ENCODE peak calls at places on chromosomes 6 and 20, in ten cellular contexts. One of them, this sample, is unnamed.

GRCh38 chr6:71513036-71513435 is 224.4 kb downstream of the OGFRL1 start:
- DNase-seq in adrenal gland: no peak
- DNase-seq in ACHN: no peak
- DNase-seq in SW480: no peak
- DNase-seq in amniotic stem cell: no peak
- DNase-seq in amniotic epithelial cell: no peak
- DNase-seq in T-helper 1 cell: no peak
- DNase-seq in ELR: no peak
- DNase-seq in sciatic nerve: no peak
- DNase-seq in mesendoderm: no peak
- DNase-seq in this sample: no peak

GRCh38 chr20:34708621-34709043 is 4.5 kb downstream of the TP53INP2 start:
- DNase-seq in adrenal gland: peak; percentile 54
- DNase-seq in ACHN: peak; percentile 53
- DNase-seq in SW480: peak; percentile 66
- DNase-seq in amniotic stem cell: no peak
- DNase-seq in amniotic epithelial cell: peak; percentile 40
- DNase-seq in T-helper 1 cell: peak; percentile 15
- DNase-seq in ELR: peak; percentile 66
- DNase-seq in sciatic nerve: peak; percentile 79
- DNase-seq in mesendoderm: peak; percentile 45
- DNase-seq in this sample: peak; percentile 56

GRCh38 chr20:60052322-60052721 is 94.1 kb downstream of the CDH26 start:
- DNase-seq in adrenal gland: no peak
- DNase-seq in ACHN: no peak
- DNase-seq in SW480: no peak
- DNase-seq in amniotic stem cell: no peak
- DNase-seq in amniotic epithelial cell: no peak
- DNase-seq in T-helper 1 cell: no peak
- DNase-seq in ELR: no peak
- DNase-seq in sciatic nerve: no peak
- DNase-seq in mesendoderm: no peak
- DNase-seq in this sample: no peak

GRCh38 chr6:2578729-2579128 is 172.0 kb downstream of the MYLK4 start:
- DNase-seq in adrenal gland: no peak
- DNase-seq in ACHN: no peak
- DNase-seq in SW480: no peak
- DNase-seq in amniotic stem cell: no peak
- DNase-seq in amniotic epithelial cell: no peak
- DNase-seq in T-helper 1 cell: no peak
- DNase-seq in ELR: peak; percentile 6
- DNase-seq in sciatic nerve: no peak
- DNase-seq in mesendoderm: peak; percentile 18
- DNase-seq in this sample: peak; percentile 34

GRCh38 chr6:2630362-2630761 is 120.4 kb downstream of the MYLK4 start:
- DNase-seq in adrenal gland: peak; percentile 81
- DNase-seq in ACHN: peak; percentile 78
- DNase-seq in SW480: peak; percentile 49
- DNase-seq in amniotic stem cell: peak; percentile 80
- DNase-seq in amniotic epithelial cell: peak; percentile 97
- DNase-seq in T-helper 1 cell: no peak
- DNase-seq in ELR: peak; percentile 98
- DNase-seq in sciatic nerve: no peak
- DNase-seq in mesendoderm: peak; percentile 63
- DNase-seq in this sample: peak; percentile 98

GRCh38 chr6:92126088-92126487 is 1293.3 kb downstream of the EPHA7 start:
- DNase-seq in adrenal gland: no peak
- DNase-seq in ACHN: no peak
- DNase-seq in SW480: no peak
- DNase-seq in amniotic stem cell: no peak
- DNase-seq in amniotic epithelial cell: no peak
- DNase-seq in T-helper 1 cell: no peak
- DNase-seq in ELR: no peak
- DNase-seq in sciatic nerve: no peak
- DNase-seq in mesendoderm: no peak
- DNase-seq in this sample: no peak

GRCh38 chr6:166507809-166508373 is 78.6 kb downstream of the RAMACL start:
- DNase-seq in adrenal gland: no peak
- DNase-seq in ACHN: no peak
- DNase-seq in SW480: no peak
- DNase-seq in amniotic stem cell: no peak
- DNase-seq in amniotic epithelial cell: no peak
- DNase-seq in T-helper 1 cell: no peak
- DNase-seq in ELR: no peak
- DNase-seq in sciatic nerve: no peak
- DNase-seq in mesendoderm: peak; percentile 16
- DNase-seq in this sample: no peak

GRCh38 chr6:1614767-1615650 is 5.3 kb downstream of the FOXC1 start:
- DNase-seq in adrenal gland: no peak
- DNase-seq in ACHN: no peak
- DNase-seq in SW480: no peak
- DNase-seq in amniotic stem cell: no peak
- DNase-seq in amniotic epithelial cell: no peak
- DNase-seq in T-helper 1 cell: no peak
- DNase-seq in ELR: no peak
- DNase-seq in sciatic nerve: no peak
- DNase-seq in mesendoderm: peak; percentile 75
- DNase-seq in this sample: no peak

GRCh38 chr6:119076173-119076965 is 2.1 kb downstream of the FAM184A start:
- DNase-seq in adrenal gland: no peak
- DNase-seq in ACHN: no peak
- DNase-seq in SW480: no peak
- DNase-seq in amniotic stem cell: no peak
- DNase-seq in amniotic epithelial cell: no peak
- DNase-seq in T-helper 1 cell: no peak
- DNase-seq in ELR: no peak
- DNase-seq in sciatic nerve: no peak
- DNase-seq in mesendoderm: no peak
- DNase-seq in this sample: no peak

GRCh38 chr20:1632228-1632577 is 12.4 kb upstream of the SIRPB1 start:
- DNase-seq in adrenal gland: no peak
- DNase-seq in ACHN: no peak
- DNase-seq in SW480: no peak
- DNase-seq in amniotic stem cell: no peak
- DNase-seq in amniotic epithelial cell: no peak
- DNase-seq in T-helper 1 cell: no peak
- DNase-seq in ELR: no peak
- DNase-seq in sciatic nerve: no peak
- DNase-seq in mesendoderm: no peak
- DNase-seq in this sample: no peak

GRCh38 chr6:84825461-84825860 is 61.1 kb upstream of the TBX18 start:
- DNase-seq in adrenal gland: no peak
- DNase-seq in ACHN: peak; percentile 8
- DNase-seq in SW480: no peak
- DNase-seq in amniotic stem cell: no peak
- DNase-seq in amniotic epithelial cell: peak; percentile 80
- DNase-seq in T-helper 1 cell: no peak
- DNase-seq in ELR: peak; percentile 46
- DNase-seq in sciatic nerve: no peak
- DNase-seq in mesendoderm: no peak
- DNase-seq in this sample: peak; percentile 89

GRCh38 chr6:138986578-138986977 is 1.5 kb downstream of the REPS1 start:
- DNase-seq in adrenal gland: no peak
- DNase-seq in ACHN: no peak
- DNase-seq in SW480: no peak
- DNase-seq in amniotic stem cell: no peak
- DNase-seq in amniotic epithelial cell: peak; percentile 65
- DNase-seq in T-helper 1 cell: no peak
- DNase-seq in ELR: peak; percentile 54
- DNase-seq in sciatic nerve: no peak
- DNase-seq in mesendoderm: no peak
- DNase-seq in this sample: peak; percentile 41

GRCh38 chr6:51182884-51183283 is 364.2 kb downstream of the TFAP2B start:
- DNase-seq in adrenal gland: no peak
- DNase-seq in ACHN: no peak
- DNase-seq in SW480: no peak
- DNase-seq in amniotic stem cell: no peak
- DNase-seq in amniotic epithelial cell: no peak
- DNase-seq in T-helper 1 cell: no peak
- DNase-seq in ELR: no peak
- DNase-seq in sciatic nerve: no peak
- DNase-seq in mesendoderm: no peak
- DNase-seq in this sample: no peak

GRCh38 chr6:148085651-148086321 is 256.9 kb upstream of the SASH1 start:
- DNase-seq in adrenal gland: no peak
- DNase-seq in ACHN: no peak
- DNase-seq in SW480: no peak
- DNase-seq in amniotic stem cell: no peak
- DNase-seq in amniotic epithelial cell: no peak
- DNase-seq in T-helper 1 cell: no peak
- DNase-seq in ELR: peak; percentile 30
- DNase-seq in sciatic nerve: no peak
- DNase-seq in mesendoderm: no peak
- DNase-seq in this sample: no peak

GRCh38 chr20:32434434-32434833 is 76.3 kb downstream of the ASXL1 start:
- DNase-seq in adrenal gland: no peak
- DNase-seq in ACHN: no peak
- DNase-seq in SW480: no peak
- DNase-seq in amniotic stem cell: no peak
- DNase-seq in amniotic epithelial cell: no peak
- DNase-seq in T-helper 1 cell: no peak
- DNase-seq in ELR: no peak
- DNase-seq in sciatic nerve: no peak
- DNase-seq in mesendoderm: no peak
- DNase-seq in this sample: no peak